ENCODE peak calls at places on chromosomes 6 and 20, in five cellular contexts. P is left lung; K is CD4-positive, CD25-positive, alpha-beta regulatory T cell; D is right cardiac atrium; W is trophoblast cell. L is an unnamed sample.

GRCh38 chr6:6825153-6825847 is 236.8 kb downstream of the LY86 start:
- DNase-seq in P (no peak), K (no peak), D (no peak), W (no peak), L (no peak)

GRCh38 chr20:63425846-63426485 is 46.5 kb downstream of the KCNQ2 start:
- DNase-seq in P (no peak), K (no peak), D (no peak), W (no peak), L (no peak)

GRCh38 chr6:162765251-162765650 is 37.5 kb downstream of the PACRG start:
- DNase-seq in P (no peak), K (no peak), D (no peak), W (no peak), L (no peak)

GRCh38 chr6:149840345-149841075 is 23.6 kb downstream of the LRP11 start:
- DNase-seq in P (peak; percentile 69), K (peak; percentile 56), D (peak; percentile 92), W (peak; percentile 98), L (peak; percentile 56)

GRCh38 chr20:10863337-10864060 is 189.7 kb upstream of the JAG1 start:
- DNase-seq in P (no peak), K (no peak), D (no peak), W (no peak), L (peak; percentile 18)

GRCh38 chr20:54657268-54657826 is 182.0 kb downstream of the DOK5 start:
- DNase-seq in P (no peak), K (no peak), D (no peak), W (no peak), L (no peak)

GRCh38 chr20:63373996-63374395 is 12.8 kb upstream of the CHRNA4 start:
- DNase-seq in P (no peak), K (no peak), D (peak; percentile 27), W (no peak), L (no peak)

GRCh38 chr6:142372348-142372747 is 70.5 kb downstream of the ADGRG6 start:
- DNase-seq in P (no peak), K (no peak), D (no peak), W (no peak), L (no peak)

GRCh38 chr20:31676534-31677030 is 38.9 kb downstream of the COX4I2 start:
- DNase-seq in P (no peak), K (no peak), D (no peak), W (no peak), L (no peak)

GRCh38 chr20:25057234-25058050 is 497 bp downstream of the ACSS1 start:
- DNase-seq in P (peak; percentile 84), K (peak; percentile 77), D (peak; percentile 91), W (peak; percentile 14), L (peak; percentile 65)

GRCh38 chr20:60354181-60354580 is 396.0 kb downstream of the CDH26 start:
- DNase-seq in P (no peak), K (no peak), D (no peak), W (no peak), L (no peak)

GRCh38 chr6:140858381-140858971 is 1274.2 kb upstream of the GJE1 start:
- DNase-seq in P (no peak), K (no peak), D (no peak), W (peak; percentile 51), L (no peak)

GRCh38 chr6:17431581-17431980 is 38.2 kb downstream of the CAP2 start:
- DNase-seq in P (no peak), K (no peak), D (no peak), W (no peak), L (no peak)

GRCh38 chr20:43983359-43983758 is 68.7 kb downstream of the TOX2 start:
- DNase-seq in P (no peak), K (peak; percentile 33), D (no peak), W (no peak), L (no peak)

GRCh38 chr6:20265842-20266241 is 53.6 kb upstream of the MBOAT1 start:
- DNase-seq in P (no peak), K (no peak), D (no peak), W (no peak), L (no peak)

GRCh38 chr20:16526433-16527380 is 46.5 kb downstream of the KIF16B start:
- DNase-seq in P (no peak), K (no peak), D (no peak), W (no peak), L (no peak)

DNA sequence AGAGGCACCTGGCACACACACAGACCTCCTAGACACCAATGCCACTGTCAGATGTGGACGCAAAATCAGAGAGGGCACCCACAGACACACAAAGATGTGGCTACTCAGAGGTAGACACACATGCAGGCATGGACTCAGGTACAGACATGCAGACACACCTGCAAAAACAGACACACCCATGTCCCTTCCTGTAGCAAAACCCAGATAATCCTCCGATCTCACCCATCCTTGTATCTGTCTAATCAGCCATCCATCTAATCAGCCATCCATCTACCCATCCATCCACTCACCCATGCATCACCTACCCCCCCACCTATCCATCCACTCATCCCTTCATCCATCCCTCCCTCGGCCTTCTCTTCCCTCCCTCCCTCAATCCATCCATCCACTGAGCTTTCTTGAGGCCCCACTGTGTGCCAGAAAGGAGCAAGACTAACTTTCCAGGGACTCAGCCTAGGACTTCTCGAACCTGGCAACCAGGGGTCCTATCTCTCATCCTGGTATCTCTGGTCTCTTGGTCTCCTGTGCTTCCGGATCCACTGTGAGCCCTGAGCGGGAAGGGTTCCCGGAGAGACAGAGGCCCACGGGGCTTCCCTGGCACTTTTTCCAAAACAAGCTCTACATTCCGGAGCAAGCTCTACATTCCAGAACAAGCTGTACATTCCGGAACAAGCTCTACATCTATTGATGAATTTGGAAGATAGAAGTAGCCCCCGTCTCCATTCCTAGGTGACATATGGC is 1.1 kb upstream of the TGM2 start:
- DNase-seq in P (no peak), K (no peak), D (peak; percentile 50), W (peak; percentile 67), L (no peak)
- H3K4me1 ChIP-seq in P (peaks cover 59% of the 10 kb centered on the region), K (no peaks in the 10 kb centered on the region), D (peaks cover 26% of the 10 kb centered on the region), W (peaks cover 60% of the 10 kb centered on the region), L (peaks cover 5% of the 10 kb centered on the region)

DNA sequence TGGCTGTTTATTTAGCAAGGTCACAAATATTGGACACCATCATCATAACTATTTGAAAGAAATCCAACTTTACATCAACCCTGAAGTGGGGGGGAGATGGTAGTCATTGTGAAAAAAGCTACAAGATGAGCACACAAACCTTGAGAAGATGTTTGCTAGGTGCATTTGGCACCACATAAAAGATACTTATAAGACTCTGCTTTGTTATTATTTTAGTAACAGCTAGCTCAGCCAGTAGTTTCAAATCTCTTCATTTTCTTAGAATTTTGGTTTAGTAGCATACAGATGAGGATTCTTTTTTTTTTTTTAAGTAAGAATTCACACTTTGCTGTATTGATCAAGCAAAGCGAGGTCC is 14.4 kb downstream of the ADTRP start:
- DNase-seq in P (no peak), K (peak; percentile 34), D (no peak), W (no peak), L (no peak)
- H3K4me1 ChIP-seq in P (peaks cover 12% of the 10 kb centered on the region), K (peaks cover 4% of the 10 kb centered on the region), D (peaks cover 8% of the 10 kb centered on the region), W (peaks cover 5% of the 10 kb centered on the region), L (no peaks in the 10 kb centered on the region)

DNA sequence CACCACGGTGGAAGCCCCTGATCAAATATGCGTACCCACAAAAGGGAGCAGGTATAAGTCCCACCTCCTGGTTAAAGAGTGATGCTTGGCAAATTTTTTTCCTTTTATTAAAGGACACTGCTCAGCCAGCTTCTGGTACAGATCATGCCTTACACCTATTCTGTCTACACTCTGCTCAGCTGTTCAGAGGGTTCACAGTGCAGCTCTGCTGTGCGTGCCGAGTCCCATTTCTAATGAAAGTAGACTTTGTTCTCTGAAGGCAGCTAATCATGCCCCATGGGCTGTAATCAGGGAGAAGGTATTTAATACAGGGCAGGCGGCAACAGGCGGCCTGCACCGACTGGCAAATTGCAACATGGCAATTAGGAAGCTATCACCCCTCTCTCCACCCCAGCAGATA is 16.3 kb downstream of the LRRC73 start:
- DNase-seq in P (no peak), K (no peak), D (no peak), W (no peak), L (no peak)
- H3K4me1 ChIP-seq in P (peaks cover 36% of the 10 kb centered on the region), K (peaks cover 25% of the 10 kb centered on the region), D (peaks cover 22% of the 10 kb centered on the region), W (peaks cover 58% of the 10 kb centered on the region), L (no peaks in the 10 kb centered on the region)

GRCh38 chr6:128505603-128506002 is 14.8 kb downstream of the PTPRK start:
- DNase-seq in P (no peak), K (no peak), D (no peak), W (no peak), L (no peak)
- H3K4me1 ChIP-seq in P (peaks cover 3% of the 10 kb centered on the region), K (no peaks in the 10 kb centered on the region), D (peaks cover 6% of the 10 kb centered on the region), W (peaks cover 4% of the 10 kb centered on the region), L (no peaks in the 10 kb centered on the region)

DNA sequence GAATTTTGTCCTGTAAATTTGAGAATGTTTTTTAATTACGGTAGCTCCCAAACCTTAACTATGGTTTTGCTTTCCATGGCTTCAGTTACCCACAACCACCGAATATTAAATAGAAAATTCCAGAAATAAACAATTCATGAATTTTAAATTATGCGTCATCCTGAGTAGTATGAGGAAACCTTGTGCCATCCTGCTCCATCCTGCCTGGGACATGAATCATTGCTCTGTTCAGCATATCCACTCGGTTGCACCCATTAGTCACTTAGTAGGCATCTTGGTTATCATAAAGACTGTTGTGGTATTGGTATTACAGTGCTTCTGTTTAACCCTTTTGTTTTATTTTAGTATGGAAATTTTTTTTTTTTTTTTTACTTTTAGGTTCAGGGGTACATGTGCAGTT is 39.7 kb downstream of the KCNS1 start:
- DNase-seq in P (no peak), K (no peak), D (no peak), W (peak; percentile 67), L (no peak)
- H3K4me1 ChIP-seq in P (peaks cover 6% of the 10 kb centered on the region), K (peaks cover 42% of the 10 kb centered on the region), D (no peaks in the 10 kb centered on the region), W (no peaks in the 10 kb centered on the region), L (no peaks in the 10 kb centered on the region)

GRCh38 chr6:89483111-89483720 is 50.3 kb downstream of the ANKRD6 start:
- DNase-seq in P (peak; percentile 36), K (no peak), D (peak; percentile 73), W (peak; percentile 94), L (no peak)

GRCh38 chr6:89479902-89480301 is 47.0 kb downstream of the ANKRD6 start:
- DNase-seq in P (no peak), K (no peak), D (no peak), W (no peak), L (no peak)

GRCh38 chr6:89485320-89485719 is 52.4 kb downstream of the ANKRD6 start:
- DNase-seq in P (no peak), K (no peak), D (no peak), W (no peak), L (no peak)

GRCh38 chr6:89481695-89482094 is 48.7 kb downstream of the ANKRD6 start:
- DNase-seq in P (no peak), K (no peak), D (no peak), W (no peak), L (no peak)

GRCh38 chr6:89482136-89482535 is 49.2 kb downstream of the ANKRD6 start:
- DNase-seq in P (no peak), K (no peak), D (no peak), W (no peak), L (no peak)
- H3K4me1 ChIP-seq in P (no peaks in the 10 kb centered on the region), K (no peaks in the 10 kb centered on the region), D (peaks cover 14% of the 10 kb centered on the region), W (peaks cover 7% of the 10 kb centered on the region), L (peaks cover 13% of the 10 kb centered on the region)

L was measured in uterus.